ENCODE peak calls at places on chromosomes 2 and 18, in ten cellular contexts. I is activated T-cell treated with anti-CD3 and anti-CD28 coated beads for 24 hours; M is stimulated activated CD4-positive, alpha-beta T cell treated with anti-CD3 and anti-CD28 coated beads, Interleukin-1b, Interleukin-23, amount 100 ng/mL, for 24 hours; D is GM20000; R is skeletal muscle cell; W is cardiac muscle cell; F is T-helper 2 cell; J is cardiac fibroblast; N is HEK293T; Q is fibroblast of pulmonary artery. V is an unnamed sample.
A peak's percentile ranks its signal among the peaks of the same experiment; 100 is the strongest.

GRCh38 chr2:11559786-11560155 is 25.9 kb downstream of the GREB1 start:
- DNase-seq in I (no peak), M (no peak), D (no peak), R (no peak), W (no peak), F (no peak), J (no peak), N (no peak), Q (no peak), V (no peak)

GRCh38 chr2:37448342-37449120 is 104.1 kb downstream of the QPCT start:
- DNase-seq in I (no peak), M (no peak), D (no peak), R (no peak), W (no peak), F (no peak), J (no peak), N (no peak), Q (no peak), V (no peak)

GRCh38 chr2:227939271-227940027 is 68.0 kb downstream of the DAW1 start:
- DNase-seq in I (no peak), M (no peak), D (peak; percentile 25), R (no peak), W (peak; percentile 72), F (no peak), J (peak; percentile 78), N (peak; percentile 50), Q (peak; percentile 68), V (no peak)

GRCh38 chr18:51301376-51301775 is 103.9 kb upstream of the MEX3C start:
- DNase-seq in I (no peak), M (no peak), D (no peak), R (no peak), W (no peak), F (no peak), J (no peak), N (no peak), Q (no peak), V (no peak)

GRCh38 chr2:75484840-75485239 is 75.9 kb downstream of the EVA1A start:
- DNase-seq in I (no peak), M (no peak), D (no peak), R (no peak), W (no peak), F (no peak), J (no peak), N (no peak), Q (no peak), V (no peak)

GRCh38 chr2:63488118-63488713 is 100.1 kb downstream of the WDPCP start:
- DNase-seq in I (no peak), M (peak; percentile 0), D (peak; percentile 26), R (peak; percentile 1), W (peak; percentile 63), F (no peak), J (peak; percentile 69), N (peak; percentile 10), Q (peak; percentile 67), V (no peak)

GRCh38 chr2:39411186-39411944 is 25.7 kb downstream of the MAP4K3 start:
- DNase-seq in I (no peak), M (no peak), D (no peak), R (peak; percentile 49), W (peak; percentile 60), F (no peak), J (peak; percentile 95), N (no peak), Q (peak; percentile 74), V (no peak)

GRCh38 chr2:230913406-230913805 is 11.6 kb downstream of the GPR55 start:
- DNase-seq in I (no peak), M (no peak), D (peak; percentile 51), R (peak; percentile 7), W (peak; percentile 39), F (no peak), J (peak; percentile 37), N (peak; percentile 57), Q (peak; percentile 33), V (peak; percentile 17)

GRCh38 chr2:37648316-37649011 is 23.0 kb downstream of the CDC42EP3 start:
- DNase-seq in I (no peak), M (no peak), D (no peak), R (peak; percentile 53), W (peak; percentile 38), F (no peak), J (peak; percentile 53), N (no peak), Q (peak; percentile 61), V (peak; percentile 85)

GRCh38 chr2:239472220-239472775 is 71.5 kb upstream of the HDAC4 start:
- DNase-seq in I (no peak), M (no peak), D (no peak), R (no peak), W (no peak), F (no peak), J (no peak), N (no peak), Q (no peak), V (no peak)

GRCh38 chr2:174985624-174986023 is 19.6 kb downstream of the CHN1 start:
- DNase-seq in I (no peak), M (no peak), D (no peak), R (no peak), W (peak; percentile 57), F (no peak), J (peak; percentile 60), N (no peak), Q (peak; percentile 62), V (no peak)

GRCh38 chr2:2806711-2807110 is 475.6 kb upstream of the MYT1L start:
- DNase-seq in I (no peak), M (no peak), D (no peak), R (no peak), W (no peak), F (no peak), J (no peak), N (no peak), Q (no peak), V (no peak)

GRCh38 chr2:168515502-168515901 is 59.4 kb downstream of the CERS6 start:
- DNase-seq in I (no peak), M (no peak), D (no peak), R (peak; percentile 78), W (peak; percentile 89), F (no peak), J (peak; percentile 94), N (no peak), Q (peak; percentile 90), V (no peak)

GRCh38 chr2:187594801-187595200 is 40.6 kb upstream of the TFPI start:
- DNase-seq in I (no peak), M (no peak), D (no peak), R (no peak), W (peak; percentile 20), F (no peak), J (peak; percentile 47), N (no peak), Q (peak; percentile 43), V (no peak)

GRCh38 chr2:68764781-68765385 is 30.3 kb downstream of the ARHGAP25 start:
- DNase-seq in I (no peak), M (no peak), D (no peak), R (no peak), W (peak; percentile 86), F (no peak), J (peak; percentile 60), N (no peak), Q (peak; percentile 91), V (no peak)

GRCh38 chr2:228600265-228600664 is 418.8 kb upstream of the SPHKAP start:
- DNase-seq in I (no peak), M (no peak), D (no peak), R (peak; percentile 82), W (peak; percentile 10), F (no peak), J (peak; percentile 91), N (no peak), Q (peak; percentile 16), V (no peak)

GRCh38 chr2:46229134-46230063 is 67.8 kb upstream of the EPAS1 start:
- DNase-seq in I (no peak), M (no peak), D (peak; percentile 54), R (peak; percentile 35), W (peak; percentile 22), F (no peak), J (peak; percentile 63), N (no peak), Q (peak; percentile 45), V (no peak)

GRCh38 chr2:150778828-150779227 is 291.4 kb upstream of the RND3 start:
- DNase-seq in I (no peak), M (no peak), D (no peak), R (no peak), W (peak; percentile 78), F (no peak), J (peak; percentile 50), N (no peak), Q (peak; percentile 81), V (no peak)

GRCh38 chr2:121041516-121041915 is 243.5 kb downstream of the TFCP2L1 start:
- DNase-seq in I (no peak), M (no peak), D (no peak), R (no peak), W (no peak), F (no peak), J (no peak), N (no peak), Q (no peak), V (no peak)

GRCh38 chr2:167908786-167909185 is 338.6 kb downstream of the STK39 start:
- DNase-seq in I (no peak), M (no peak), D (no peak), R (no peak), W (no peak), F (no peak), J (no peak), N (no peak), Q (no peak), V (no peak)

GRCh38 chr2:142742301-142743214 is 134.9 kb upstream of the KYNU start:
- DNase-seq in I (no peak), M (no peak), D (no peak), R (peak; percentile 64), W (peak; percentile 18), F (no peak), J (peak; percentile 63), N (no peak), Q (peak; percentile 16), V (no peak)

GRCh38 chr2:32691678-32692077 is 63.8 kb downstream of the TTC27 start:
- DNase-seq in I (no peak), M (no peak), D (no peak), R (no peak), W (no peak), F (no peak), J (no peak), N (no peak), Q (no peak), V (no peak)

GRCh38 chr2:38057651-38058410 is 18.1 kb downstream of the CYP1B1 start:
- DNase-seq in I (no peak), M (no peak), D (no peak), R (no peak), W (no peak), F (no peak), J (no peak), N (no peak), Q (no peak), V (no peak)

GRCh38 chr2:27208486-27209050 is 3.3 kb upstream of the ATRAID start:
- DNase-seq in I (no peak), M (no peak), D (no peak), R (no peak), W (no peak), F (no peak), J (no peak), N (no peak), Q (no peak), V (no peak)

GRCh38 chr2:58895849-58896248 is 654.7 kb upstream of the FANCL start:
- DNase-seq in I (no peak), M (no peak), D (no peak), R (no peak), W (no peak), F (no peak), J (no peak), N (no peak), Q (no peak), V (no peak)

GRCh38 chr18:35641916-35642315 is 60.4 kb downstream of the GALNT1 start:
- DNase-seq in I (no peak), M (no peak), D (no peak), R (no peak), W (peak; percentile 14), F (no peak), J (peak; percentile 65), N (no peak), Q (peak; percentile 21), V (no peak)

GRCh38 chr2:86020984-86021383 is 84.7 kb downstream of the POLR1A start:
- DNase-seq in I (no peak), M (no peak), D (no peak), R (no peak), W (peak; percentile 56), F (no peak), J (peak; percentile 51), N (no peak), Q (peak; percentile 50), V (peak; percentile 93)

GRCh38 chr2:221255862-221256261 is 316.2 kb downstream of the EPHA4 start:
- DNase-seq in I (no peak), M (no peak), D (no peak), R (no peak), W (no peak), F (no peak), J (no peak), N (no peak), Q (no peak), V (no peak)